ENCODE peak calls at places on chromosomes 13 and 19, in four cellular contexts. P is K562, B is H1, L is HepG2. Y is an unnamed sample.
A peak's percentile ranks its signal among the peaks of the same experiment; 100 is the strongest.

GRCh38 chr13:87684850-87685735 is 13.9 kb downstream of the SLITRK5 start:
- DNase-seq in P (no peak), L (no peak), B (no peak), Y (no peak)

GRCh38 chr13:21717817-21718216 is 46.9 kb downstream of the FGF9 start:
- DNase-seq in B (no peak), P (no peak), L (no peak), Y (no peak)

GRCh38 chr13:39767791-39768564 is 112.5 kb downstream of the COG6 start:
- DNase-seq in P (no peak), L (no peak), B (no peak), Y (no peak)

GRCh38 chr13:63274772-63275171 is 1859.1 kb upstream of the PCDH20 start:
- DNase-seq in B (no peak), L (no peak), P (no peak), Y (no peak)

GRCh38 chr19:58128041-58128685 is 22.4 kb downstream of the ZNF329 start:
- DNase-seq in L (no peak), P (no peak), B (no peak), Y (no peak)

GRCh38 chr13:110392510-110393233 is 85.6 kb downstream of the COL4A2 start:
- DNase-seq in P (no peak), L (no peak), B (no peak), Y (peak; percentile 78)

GRCh38 chr19:6767357-6768235 is at the start of gene SH2D3A:
- DNase-seq in L (peak; percentile 65), B (peak; percentile 98), P (peak; percentile 96), Y (peak; percentile 15)

GRCh38 chr19:48480151-48480475 is 10.9 kb downstream of the CYTH2 start:
- DNase-seq in P (no peak), B (no peak), L (no peak), Y (no peak)

GRCh38 chr13:112071902-112072530 is 5.1 kb downstream of the SOX1 start:
- DNase-seq in L (no peak), B (no peak), P (no peak), Y (no peak)

GRCh38 chr13:30017880-30018279 is 167.5 kb upstream of the UBL3 start:
- DNase-seq in B (no peak), P (no peak), L (no peak), Y (no peak)

GRCh38 chr19:58361900-58362271 is 665 bp downstream of the ZNF497 start:
- DNase-seq in P (peak; percentile 64), B (no peak), L (peak; percentile 49), Y (peak; percentile 47)

GRCh38 chr19:13104848-13105646 is 2.4 kb upstream of the LYL1 start:
- DNase-seq in B (no peak), P (no peak), L (no peak), Y (no peak)
- H2AFZ ChIP-seq in B (no peak overlapping the region), P (peak overlapping the region; percentile 81), L (no peak overlapping the region), Y (peak overlapping the region; percentile 70)

DNA sequence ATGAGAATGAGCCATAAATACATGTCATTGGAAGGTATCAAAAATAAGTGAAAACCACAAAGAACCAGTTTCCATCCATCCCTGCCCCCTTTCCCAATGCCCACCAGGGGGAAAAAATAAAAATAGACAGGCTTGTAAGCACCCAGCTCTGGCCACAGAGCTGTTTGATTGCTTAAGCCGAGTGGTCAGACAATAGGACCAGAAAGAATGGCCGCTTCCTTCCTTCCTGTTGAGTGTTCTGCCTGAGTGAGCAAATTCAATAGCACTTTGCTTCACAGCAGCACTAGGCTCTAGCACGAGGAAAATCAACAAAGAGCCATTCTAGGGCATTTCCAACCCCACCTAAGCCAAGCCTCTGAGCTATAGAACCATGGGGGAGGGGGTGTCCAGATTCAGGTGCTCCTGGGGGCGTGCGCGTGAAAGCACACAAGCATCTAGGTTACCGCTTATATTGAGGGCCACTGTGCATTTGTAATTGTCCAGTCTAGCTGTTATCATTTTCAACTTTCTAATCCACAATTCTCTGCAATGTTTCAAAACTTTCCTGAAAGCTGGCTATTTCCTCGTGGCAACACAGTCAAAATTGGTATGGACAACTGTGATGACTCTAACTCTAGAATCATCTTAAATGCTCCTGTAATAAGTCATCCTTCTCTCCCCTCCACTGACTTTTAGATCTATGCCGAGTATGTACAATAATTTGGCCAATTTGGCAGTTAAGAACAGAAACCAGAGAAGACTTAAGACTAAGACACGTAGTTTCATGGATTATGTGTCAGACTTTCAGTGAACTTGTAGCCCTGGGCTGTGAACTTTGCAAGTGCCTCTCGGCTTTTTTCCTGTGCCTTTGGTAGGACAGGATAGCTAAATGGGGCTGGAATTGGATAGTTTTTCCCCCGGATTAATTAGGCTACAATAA is 64.3 kb downstream of the SPRY2 start:
- DNase-seq in P (no peak), B (no peak), L (peak; percentile 15), Y (peak; percentile 23)
- TF ChIP-seq MAFK in P (no peak), B (no peak), L (no peak), Y (no peak)

GRCh38 chr19:27894906-27895754 is 1317.8 kb downstream of the UQCRFS1 start:
- DNase-seq in P (no peak), L (no peak), B (no peak), Y (no peak)
- TF ChIP-seq CTCF in P (no peak), L (no peak), B (no peak), Y (no peak)

GRCh38 chr19:16208847-16209246 is 11.1 kb downstream of the AP1M1 start:
- DNase-seq in L (no peak), P (no peak), B (no peak), Y (no peak)
- H2AFZ ChIP-seq in L (no peak overlapping the region), P (no peak overlapping the region), B (no peak overlapping the region), Y (no peak overlapping the region)

DNA sequence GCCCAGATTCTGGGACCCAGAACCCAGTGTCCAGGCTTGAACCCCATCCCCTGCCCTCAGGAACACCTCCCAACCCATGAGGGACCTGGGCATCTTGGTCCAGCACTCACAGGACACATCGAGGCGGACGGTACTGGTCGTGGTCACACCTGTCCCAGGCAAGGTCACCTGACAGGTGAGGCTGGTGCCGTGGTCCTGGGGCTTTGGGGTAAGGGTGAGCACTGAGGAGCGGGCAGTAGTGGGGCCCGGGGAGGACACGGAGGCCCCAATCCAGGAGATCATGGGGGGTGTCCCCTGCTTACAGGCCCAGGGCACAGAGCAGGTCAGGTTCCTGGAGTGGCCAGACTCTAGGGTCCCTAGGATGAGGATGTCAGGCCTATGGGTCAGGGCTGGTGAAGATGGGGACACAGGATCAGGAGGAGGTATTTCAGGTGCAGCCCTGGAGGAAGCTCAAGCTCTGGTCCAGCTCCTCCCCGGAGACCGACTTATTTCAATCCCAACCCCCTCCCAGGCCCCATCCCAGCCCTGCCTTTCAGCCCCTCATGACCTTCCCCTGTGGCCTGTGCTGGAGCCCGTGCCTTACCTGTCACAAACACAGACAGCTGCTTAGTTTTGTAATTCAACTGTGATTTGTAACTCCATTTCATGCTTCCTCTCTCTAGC is 772 bp downstream of the SIGLEC8 start:
- DNase-seq in L (no peak), P (no peak), B (no peak), Y (no peak)
- TF ChIP-seq MAFK in L (no peak), P (no peak), B (no peak), Y (no peak)

GRCh38 chr19:27765912-27766725 is 1446.8 kb downstream of the UQCRFS1 start:
- DNase-seq in B (no peak), P (no peak), L (no peak), Y (no peak)
- TF ChIP-seq CTCF in B (no peak), P (no peak), L (no peak), Y (no peak)

GRCh38 chr19:54137913-54138776 is 583 bp downstream of the CNOT3 start:
- DNase-seq in P (peak; percentile 36), B (peak; percentile 67), L (no peak), Y (no peak)
- H2AFZ ChIP-seq in P (peak overlapping the region; percentile 56), B (no peak overlapping the region), L (no peak overlapping the region), Y (peak overlapping the region; percentile 87)

DNA sequence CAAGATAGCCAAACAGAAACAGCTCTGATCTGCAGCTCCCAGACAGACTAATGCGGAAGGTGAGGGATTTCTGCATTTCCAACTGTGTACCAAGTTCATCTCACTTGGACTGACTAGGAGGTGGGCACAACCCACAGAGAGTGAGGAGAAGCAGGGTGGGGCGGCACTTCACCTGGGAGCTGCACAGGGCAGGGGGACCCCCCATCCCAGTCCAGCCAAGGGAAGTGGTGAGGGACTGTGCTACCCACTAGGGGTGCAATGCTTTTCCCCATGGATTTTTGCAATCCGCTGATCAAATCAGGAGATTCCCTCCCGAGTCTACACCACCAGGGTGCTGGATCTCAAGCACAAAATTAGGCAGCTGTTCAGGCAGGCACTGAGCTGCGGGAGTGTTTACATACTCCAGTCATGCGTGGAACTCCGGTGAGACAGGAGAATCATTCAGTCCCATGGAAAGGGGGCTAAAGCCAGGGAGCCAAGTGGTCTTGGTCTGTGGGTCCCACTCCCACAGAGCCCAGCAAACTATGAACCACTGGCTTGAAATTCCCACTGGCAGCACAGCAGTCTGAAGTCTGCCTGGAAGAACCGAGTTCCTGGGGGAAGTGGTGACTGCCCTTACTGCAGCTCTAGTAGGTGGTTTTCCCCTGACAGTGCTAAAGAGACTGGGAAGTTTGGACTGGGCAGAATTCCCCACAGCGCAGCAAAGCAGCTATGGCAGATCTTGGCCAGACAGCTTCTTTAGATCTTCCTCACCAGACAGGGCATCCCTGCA is 85.1 kb upstream of the UFM1 start:
- DNase-seq in B (no peak), P (no peak), L (no peak), Y (no peak)
- TF ChIP-seq MAFK in B (no peak), P (no peak), L (no peak), Y (no peak)

DNA sequence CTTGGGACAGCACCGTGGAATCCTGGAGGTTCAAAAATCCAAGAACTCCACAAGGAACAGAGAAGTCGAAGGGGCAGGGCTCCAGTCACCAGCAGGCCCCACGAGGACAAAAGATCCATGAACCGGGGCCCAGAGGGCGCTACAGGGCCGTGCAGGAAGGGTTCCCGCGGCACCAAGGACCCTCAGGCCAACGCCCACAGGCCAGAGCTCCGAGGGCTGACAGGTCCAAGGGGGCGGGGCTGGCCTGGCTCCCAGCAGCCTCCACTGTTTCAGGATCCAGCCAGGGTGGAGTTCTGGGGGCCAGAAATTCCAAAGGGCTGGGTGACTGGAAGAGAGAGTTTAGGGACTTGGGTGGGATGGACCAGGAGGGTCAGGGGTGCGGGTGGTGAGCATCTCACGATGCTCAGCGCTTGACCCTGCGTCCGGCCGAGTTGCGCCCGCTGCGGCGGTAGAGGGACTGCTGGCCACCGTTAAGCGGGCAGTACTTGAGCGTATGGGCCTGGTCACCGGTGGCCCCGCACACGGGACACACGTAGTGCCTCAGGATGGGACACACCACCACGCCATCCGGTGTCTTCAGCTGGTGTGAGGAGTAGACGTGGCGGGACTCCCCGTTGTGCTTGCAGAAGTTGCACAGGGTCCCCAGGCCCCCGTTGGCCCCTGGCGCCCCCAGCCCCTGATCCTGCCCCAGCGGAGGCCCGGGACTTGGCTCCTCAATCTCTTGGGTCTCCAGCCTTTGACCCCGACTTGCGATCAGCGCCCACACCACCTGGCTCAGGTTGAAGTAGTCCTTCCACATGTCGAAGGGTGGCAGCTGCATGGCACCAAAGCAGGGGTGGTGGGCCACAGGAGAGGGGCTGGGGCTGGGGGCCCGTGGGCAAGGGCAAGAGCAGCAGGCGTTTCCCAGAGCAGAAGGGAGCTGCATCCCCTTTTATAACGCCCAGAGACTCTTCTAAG is at the start of gene NANOS2:
- DNase-seq in L (peak; percentile 50), B (peak; percentile 91), P (peak; percentile 72), Y (no peak)
- TF ChIP-seq CTCF in L (peak; percentile 71), B (peak; percentile 89), P (peak; percentile 64), Y (no peak)

GRCh38 chr13:46588019-46588418 is 35.0 kb downstream of the LRCH1 start:
- DNase-seq in P (no peak), L (no peak), B (no peak), Y (no peak)
- H2AFZ ChIP-seq in P (no peak overlapping the region), L (no peak overlapping the region), B (no peak overlapping the region), Y (no peak overlapping the region)